ENCODE peak calls at places on chromosomes 12 and 14, in six cellular contexts. H, C, Q, B, F and G are unnamed samples.

GRCh38 chr12:63276537-63277365 is 125.8 kb upstream of the AVPR1A start:
- DNase-seq in H (no peak), C (no peak), Q (no peak), B (peak; percentile 36), F (peak; percentile 6), G (no peak)

GRCh38 chr14:89206426-89206825 is 210.6 kb downstream of the FOXN3 start:
- DNase-seq in H (peak; percentile 38), C (no peak), Q (no peak), B (no peak), F (no peak), G (no peak)

GRCh38 chr14:90677484-90678045 is 138.7 kb downstream of the TTC7B start:
- DNase-seq in H (no peak), C (no peak), Q (peak; percentile 19), B (peak; percentile 51), F (peak; percentile 13), G (no peak)

GRCh38 chr12:3491938-3492867 is 1.2 kb downstream of the PRMT8 start:
- DNase-seq in H (peak; percentile 59), C (no peak), Q (no peak), B (peak; percentile 1), F (peak; percentile 59), G (peak; percentile 71)

GRCh38 chr12:104520242-104520900 is 63.6 kb downstream of the CHST11 start:
- DNase-seq in H (no peak), C (no peak), Q (no peak), B (no peak), F (no peak), G (no peak)

GRCh38 chr12:25691865-25692114 is 138.7 kb upstream of the LMNTD1 start:
- DNase-seq in H (no peak), C (no peak), Q (no peak), B (no peak), F (no peak), G (no peak)

GRCh38 chr12:14937689-14938088 is 648 bp downstream of the ERP27 start:
- DNase-seq in H (no peak), C (no peak), Q (no peak), B (no peak), F (no peak), G (no peak)

GRCh38 chr12:28569698-28570411 is 379.6 kb downstream of the CCDC91 start:
- DNase-seq in H (no peak), C (no peak), Q (no peak), B (no peak), F (no peak), G (no peak)

GRCh38 chr14:101814869-101815268 is 53.4 kb downstream of the PPP2R5C start:
- DNase-seq in H (no peak), C (no peak), Q (no peak), B (no peak), F (peak; percentile 42), G (no peak)

GRCh38 chr12:13973981-13974380 is 7.4 kb downstream of the GRIN2B start:
- DNase-seq in H (no peak), C (no peak), Q (no peak), B (no peak), F (no peak), G (no peak)

GRCh38 chr14:33765251-33765650 is 185.6 kb downstream of the EGLN3 start:
- DNase-seq in H (no peak), C (no peak), Q (no peak), B (no peak), F (no peak), G (no peak)

GRCh38 chr12:113271466-113271852 is 50.2 kb downstream of the TPCN1 start:
- DNase-seq in H (no peak), C (no peak), Q (no peak), B (no peak), F (no peak), G (no peak)